ENCODE peak calls at places on chromosome 18, in ten cellular contexts. One of them, this sample, is unnamed.

GRCh38 chr18:54742654-54743053 is 85.6 kb upstream of the RAB27B start:
- ATAC-seq in activated CD8-positive, alpha-beta T cell treated with anti-CD3 and anti-CD28 coated beads for 36 hours: no peak
- ATAC-seq in sciatic nerve: peak
- ATAC-seq in CD4-positive, alpha-beta T cell: no peak
- ATAC-seq in central memory CD8-positive, alpha-beta T cell: no peak
- ATAC-seq in GM23338: no peak
- ATAC-seq in pancreas: peak
- ATAC-seq in T-helper 17 cell: no peak
- ATAC-seq in heart left ventricle: peak
- ATAC-seq in stimulated activated effector memory CD8-positive, alpha-beta T cell treated with anti-CD3 and anti-CD28 coated beads, Interleukin-12 subunit alpha, Interleukin-12 subunit beta, amount 100 ng/mL, for 72 hours: no peak
- ATAC-seq in this sample: no peak

GRCh38 chr18:35506024-35506712 is 8.4 kb upstream of the INO80C start:
- ATAC-seq in stimulated activated effector memory CD8-positive, alpha-beta T cell treated with anti-CD3 and anti-CD28 coated beads, Interleukin-12 subunit alpha, Interleukin-12 subunit beta, amount 100 ng/mL, for 72 hours: no peak
- ATAC-seq in heart left ventricle: no peak
- ATAC-seq in T-helper 17 cell: no peak
- ATAC-seq in central memory CD8-positive, alpha-beta T cell: no peak
- ATAC-seq in pancreas: peak
- ATAC-seq in CD4-positive, alpha-beta T cell: no peak
- ATAC-seq in sciatic nerve: no peak
- ATAC-seq in GM23338: no peak
- ATAC-seq in activated CD8-positive, alpha-beta T cell treated with anti-CD3 and anti-CD28 coated beads for 36 hours: no peak
- ATAC-seq in this sample: no peak

GRCh38 chr18:36708366-36708765 is 120.4 kb downstream of the TPGS2 start:
- ATAC-seq in GM23338: no peak
- ATAC-seq in pancreas: no peak
- ATAC-seq in central memory CD8-positive, alpha-beta T cell: no peak
- ATAC-seq in sciatic nerve: no peak
- ATAC-seq in activated CD8-positive, alpha-beta T cell treated with anti-CD3 and anti-CD28 coated beads for 36 hours: no peak
- ATAC-seq in T-helper 17 cell: no peak
- ATAC-seq in stimulated activated effector memory CD8-positive, alpha-beta T cell treated with anti-CD3 and anti-CD28 coated beads, Interleukin-12 subunit alpha, Interleukin-12 subunit beta, amount 100 ng/mL, for 72 hours: no peak
- ATAC-seq in CD4-positive, alpha-beta T cell: no peak
- ATAC-seq in heart left ventricle: no peak
- ATAC-seq in this sample: no peak

GRCh38 chr18:22470511-22471181 is 52.9 kb upstream of the CTAGE1 start:
- ATAC-seq in GM23338: peak
- ATAC-seq in activated CD8-positive, alpha-beta T cell treated with anti-CD3 and anti-CD28 coated beads for 36 hours: no peak
- ATAC-seq in pancreas: peak
- ATAC-seq in sciatic nerve: no peak
- ATAC-seq in stimulated activated effector memory CD8-positive, alpha-beta T cell treated with anti-CD3 and anti-CD28 coated beads, Interleukin-12 subunit alpha, Interleukin-12 subunit beta, amount 100 ng/mL, for 72 hours: no peak
- ATAC-seq in heart left ventricle: peak
- ATAC-seq in central memory CD8-positive, alpha-beta T cell: no peak
- ATAC-seq in T-helper 17 cell: no peak
- ATAC-seq in CD4-positive, alpha-beta T cell: no peak
- ATAC-seq in this sample: no peak

GRCh38 chr18:27227721-27228120 is 42.6 kb upstream of the CHST9 start:
- ATAC-seq in central memory CD8-positive, alpha-beta T cell: no peak
- ATAC-seq in GM23338: peak
- ATAC-seq in activated CD8-positive, alpha-beta T cell treated with anti-CD3 and anti-CD28 coated beads for 36 hours: no peak
- ATAC-seq in heart left ventricle: no peak
- ATAC-seq in pancreas: no peak
- ATAC-seq in sciatic nerve: no peak
- ATAC-seq in CD4-positive, alpha-beta T cell: no peak
- ATAC-seq in T-helper 17 cell: no peak
- ATAC-seq in stimulated activated effector memory CD8-positive, alpha-beta T cell treated with anti-CD3 and anti-CD28 coated beads, Interleukin-12 subunit alpha, Interleukin-12 subunit beta, amount 100 ng/mL, for 72 hours: no peak
- ATAC-seq in this sample: no peak

GRCh38 chr18:48735070-48735676 is 196.3 kb downstream of the CTIF start:
- ATAC-seq in stimulated activated effector memory CD8-positive, alpha-beta T cell treated with anti-CD3 and anti-CD28 coated beads, Interleukin-12 subunit alpha, Interleukin-12 subunit beta, amount 100 ng/mL, for 72 hours: no peak
- ATAC-seq in GM23338: peak
- ATAC-seq in sciatic nerve: no peak
- ATAC-seq in central memory CD8-positive, alpha-beta T cell: no peak
- ATAC-seq in activated CD8-positive, alpha-beta T cell treated with anti-CD3 and anti-CD28 coated beads for 36 hours: no peak
- ATAC-seq in pancreas: no peak
- ATAC-seq in CD4-positive, alpha-beta T cell: no peak
- ATAC-seq in heart left ventricle: no peak
- ATAC-seq in T-helper 17 cell: no peak
- ATAC-seq in this sample: no peak

GRCh38 chr18:3268306-3268705 is 6.4 kb downstream of the MYL12B start:
- ATAC-seq in T-helper 17 cell: no peak
- ATAC-seq in activated CD8-positive, alpha-beta T cell treated with anti-CD3 and anti-CD28 coated beads for 36 hours: no peak
- ATAC-seq in CD4-positive, alpha-beta T cell: no peak
- ATAC-seq in central memory CD8-positive, alpha-beta T cell: no peak
- ATAC-seq in pancreas: no peak
- ATAC-seq in heart left ventricle: no peak
- ATAC-seq in stimulated activated effector memory CD8-positive, alpha-beta T cell treated with anti-CD3 and anti-CD28 coated beads, Interleukin-12 subunit alpha, Interleukin-12 subunit beta, amount 100 ng/mL, for 72 hours: no peak
- ATAC-seq in GM23338: no peak
- ATAC-seq in sciatic nerve: no peak
- ATAC-seq in this sample: no peak

GRCh38 chr18:35089382-35089781 is 48.2 kb downstream of the MAPRE2 start:
- ATAC-seq in T-helper 17 cell: no peak
- ATAC-seq in heart left ventricle: no peak
- ATAC-seq in activated CD8-positive, alpha-beta T cell treated with anti-CD3 and anti-CD28 coated beads for 36 hours: no peak
- ATAC-seq in sciatic nerve: no peak
- ATAC-seq in CD4-positive, alpha-beta T cell: no peak
- ATAC-seq in GM23338: no peak
- ATAC-seq in pancreas: no peak
- ATAC-seq in stimulated activated effector memory CD8-positive, alpha-beta T cell treated with anti-CD3 and anti-CD28 coated beads, Interleukin-12 subunit alpha, Interleukin-12 subunit beta, amount 100 ng/mL, for 72 hours: no peak
- ATAC-seq in central memory CD8-positive, alpha-beta T cell: no peak
- ATAC-seq in this sample: no peak

GRCh38 chr18:45621068-45621511 is 5.8 kb downstream of the SLC14A2 start:
- ATAC-seq in stimulated activated effector memory CD8-positive, alpha-beta T cell treated with anti-CD3 and anti-CD28 coated beads, Interleukin-12 subunit alpha, Interleukin-12 subunit beta, amount 100 ng/mL, for 72 hours: peak
- ATAC-seq in T-helper 17 cell: peak
- ATAC-seq in heart left ventricle: no peak
- ATAC-seq in CD4-positive, alpha-beta T cell: peak
- ATAC-seq in activated CD8-positive, alpha-beta T cell treated with anti-CD3 and anti-CD28 coated beads for 36 hours: peak
- ATAC-seq in central memory CD8-positive, alpha-beta T cell: no peak
- ATAC-seq in GM23338: peak
- ATAC-seq in sciatic nerve: peak
- ATAC-seq in pancreas: no peak
- ATAC-seq in this sample: peak

GRCh38 chr18:8448091-8448490 is 161.1 kb upstream of the RAB12 start:
- ATAC-seq in T-helper 17 cell: no peak
- ATAC-seq in CD4-positive, alpha-beta T cell: no peak
- ATAC-seq in stimulated activated effector memory CD8-positive, alpha-beta T cell treated with anti-CD3 and anti-CD28 coated beads, Interleukin-12 subunit alpha, Interleukin-12 subunit beta, amount 100 ng/mL, for 72 hours: no peak
- ATAC-seq in heart left ventricle: no peak
- ATAC-seq in pancreas: no peak
- ATAC-seq in activated CD8-positive, alpha-beta T cell treated with anti-CD3 and anti-CD28 coated beads for 36 hours: no peak
- ATAC-seq in sciatic nerve: no peak
- ATAC-seq in GM23338: no peak
- ATAC-seq in central memory CD8-positive, alpha-beta T cell: no peak
- ATAC-seq in this sample: no peak

GRCh38 chr18:34709104-34709503 is 994 bp upstream of the DTNA start:
- ATAC-seq in activated CD8-positive, alpha-beta T cell treated with anti-CD3 and anti-CD28 coated beads for 36 hours: no peak
- ATAC-seq in CD4-positive, alpha-beta T cell: no peak
- ATAC-seq in T-helper 17 cell: no peak
- ATAC-seq in stimulated activated effector memory CD8-positive, alpha-beta T cell treated with anti-CD3 and anti-CD28 coated beads, Interleukin-12 subunit alpha, Interleukin-12 subunit beta, amount 100 ng/mL, for 72 hours: no peak
- ATAC-seq in sciatic nerve: peak
- ATAC-seq in central memory CD8-positive, alpha-beta T cell: no peak
- ATAC-seq in pancreas: no peak
- ATAC-seq in GM23338: peak
- ATAC-seq in heart left ventricle: no peak
- ATAC-seq in this sample: no peak

This sample was measured in stimulated activated memory B cell treated with anti-CD40 and anti-IgM and Interleukin-4, amounts not matched to agents 10 μg/mL and 1 μg/mL and 100 μg/mL, for 72 hours.